ENCODE peak calls at places on chromosomes 2 and 18, in seven cellular contexts. X, F, D, B, I, U and S are unnamed samples.

GRCh38 chr2:38653715-38654494 is 12.0 kb upstream of the GALM start:
- DNase-seq in X (no peak), F (no peak), D (peak), B (no peak), I (no peak), U (no peak), S (no peak)

GRCh38 chr2:227280895-227281294 is 44.2 kb upstream of the MFF start:
- DNase-seq in X (no peak), F (no peak), D (peak), B (no peak), I (no peak), U (peak), S (peak)

GRCh38 chr18:79693561-79694205 is 14.1 kb downstream of the CTDP1 start:
- DNase-seq in X (no peak), F (no peak), D (no peak), B (peak), I (no peak), U (no peak), S (peak)

GRCh38 chr2:120818441-120818920 is 82.8 kb downstream of the GLI2 start:
- DNase-seq in X (no peak), F (no peak), D (peak), B (no peak), I (no peak), U (peak), S (peak)

GRCh38 chr2:154226931-154227330 is 355.2 kb downstream of the GALNT13 start:
- DNase-seq in X (no peak), F (no peak), D (no peak), B (no peak), I (no peak), U (no peak), S (no peak)

GRCh38 chr2:179612591-179613298 is 248.7 kb downstream of the ZNF385B start:
- DNase-seq in X (no peak), F (no peak), D (no peak), B (no peak), I (peak), U (no peak), S (peak)

GRCh38 chr2:178320011-178320410 is 125.7 kb downstream of the OSBPL6 start:
- DNase-seq in X (no peak), F (no peak), D (no peak), B (no peak), I (no peak), U (no peak), S (no peak)

GRCh38 chr18:48891721-48892120 is 59.0 kb downstream of the SMAD7 start:
- DNase-seq in X (no peak), F (no peak), D (no peak), B (no peak), I (no peak), U (no peak), S (no peak)

GRCh38 chr2:119749405-119750066 is 10.2 kb upstream of the PTPN4 start:
- DNase-seq in X (no peak), F (no peak), D (peak), B (no peak), I (no peak), U (no peak), S (no peak)

GRCh38 chr2:241857041-241857541 is 1.6 kb downstream of the PDCD1 start:
- DNase-seq in X (no peak), F (no peak), D (no peak), B (no peak), I (no peak), U (no peak), S (no peak)

GRCh38 chr18:70132999-70133398 is 72.5 kb downstream of the RTTN start:
- DNase-seq in X (no peak), F (no peak), D (peak), B (no peak), I (no peak), U (peak), S (peak)

GRCh38 chr2:64992218-64992617 is 3.0 kb downstream of the SLC1A4 start:
- DNase-seq in X (no peak), F (no peak), D (no peak), B (no peak), I (no peak), U (no peak), S (no peak)

GRCh38 chr2:176251928-176252327 is 17.3 kb upstream of the MTX2 start:
- DNase-seq in X (no peak), F (no peak), D (no peak), B (no peak), I (no peak), U (no peak), S (no peak)

GRCh38 chr2:12918841-12919445 is 202.2 kb downstream of the TRIB2 start:
- DNase-seq in X (no peak), F (no peak), D (peak), B (no peak), I (no peak), U (peak), S (no peak)

GRCh38 chr2:134405641-134406081 is 151.8 kb downstream of the MGAT5 start:
- DNase-seq in X (no peak), F (no peak), D (peak), B (no peak), I (no peak), U (no peak), S (no peak)

GRCh38 chr2:4408311-4408710 is 704.9 kb downstream of the DCDC2C start:
- DNase-seq in X (no peak), F (peak), D (no peak), B (no peak), I (no peak), U (no peak), S (peak)

GRCh38 chr2:8023241-8023640 is 658.6 kb upstream of the ID2 start:
- DNase-seq in X (no peak), F (no peak), D (no peak), B (no peak), I (no peak), U (no peak), S (no peak)

GRCh38 chr2:53381271-53381670 is 386.3 kb upstream of the CHAC2 start:
- DNase-seq in X (no peak), F (no peak), D (no peak), B (no peak), I (no peak), U (no peak), S (no peak)

GRCh38 chr18:56326386-56327072 is 311.9 kb downstream of the TXNL1 start:
- DNase-seq in X (no peak), F (no peak), D (no peak), B (no peak), I (no peak), U (no peak), S (no peak)

GRCh38 chr2:58698610-58699009 is 457.5 kb upstream of the FANCL start:
- DNase-seq in X (no peak), F (no peak), D (no peak), B (no peak), I (no peak), U (no peak), S (no peak)

GRCh38 chr2:8848328-8849100 is 11.1 kb upstream of the KIDINS220 start:
- DNase-seq in X (no peak), F (no peak), D (no peak), B (no peak), I (peak), U (peak), S (no peak)

DNA sequence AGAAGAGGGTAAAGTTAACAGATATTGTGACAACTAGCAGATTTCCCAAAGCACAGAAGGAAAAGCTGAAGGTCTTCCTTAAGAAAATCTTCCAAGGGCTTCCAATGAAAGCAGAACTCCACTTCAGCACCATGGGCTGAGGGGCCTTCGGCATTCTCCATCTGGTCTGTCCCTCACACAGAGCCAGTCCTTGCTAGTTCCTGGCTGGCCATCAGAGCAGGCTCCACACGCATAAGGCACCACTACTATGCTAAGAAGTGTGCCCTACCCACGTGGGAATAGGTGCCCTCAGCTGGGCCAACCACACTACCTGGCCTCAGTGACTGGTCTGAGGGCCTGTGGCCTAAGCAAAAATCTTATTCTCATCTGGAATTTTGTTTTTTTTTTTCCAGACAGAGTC is 73.5 kb downstream of the METTL4 start:
- DNase-seq in X (no peak), F (no peak), D (no peak), B (no peak), I (no peak), U (no peak), S (no peak)
- H4K8ac ChIP-seq in X (no peak), F (no peak), D (no peak), B (no peak), I (no peak), U (no peak), S (no peak)

GRCh38 chr2:188203756-188204155 is 87.9 kb upstream of the GULP1 start:
- DNase-seq in X (no peak), F (no peak), D (no peak), B (no peak), I (no peak), U (no peak), S (no peak)
- H4K8ac ChIP-seq in X (no peak), F (no peak), D (no peak), B (no peak), I (no peak), U (no peak), S (no peak)

DNA sequence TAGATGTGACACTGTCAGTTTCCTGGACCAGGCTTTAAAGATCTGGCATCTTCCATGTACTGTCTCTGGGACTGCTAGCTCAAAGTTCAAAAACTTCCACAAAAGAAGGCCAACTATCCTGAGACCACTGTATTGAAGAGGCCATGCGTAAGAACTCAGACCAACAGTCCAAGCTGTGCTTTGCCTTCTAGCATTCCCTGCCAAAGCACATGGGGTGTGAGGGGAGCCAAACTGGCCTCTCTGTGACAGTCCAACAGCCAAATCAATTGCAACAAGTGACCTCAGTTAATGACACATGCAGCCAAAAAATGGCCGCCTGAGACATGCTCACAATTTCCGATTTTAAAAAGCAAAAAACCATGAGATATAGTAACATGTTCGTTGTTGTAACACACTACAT is 160.3 kb upstream of the CDH19 start:
- DNase-seq in X (no peak), F (no peak), D (no peak), B (no peak), I (no peak), U (no peak), S (no peak)
- H4K8ac ChIP-seq in X (no peak), F (no peak), D (no peak), B (no peak), I (no peak), U (no peak), S (no peak)

GRCh38 chr2:168050377-168050776 is 197.0 kb downstream of the STK39 start:
- DNase-seq in X (no peak), F (no peak), D (no peak), B (peak), I (no peak), U (no peak), S (peak)
- H4K8ac ChIP-seq in X (no peak), F (no peak), D (no peak), B (no peak), I (no peak), U (no peak), S (no peak)

GRCh38 chr2:132429941-132430573 is 13.5 kb downstream of the GPR39 start:
- DNase-seq in X (no peak), F (no peak), D (no peak), B (no peak), I (no peak), U (no peak), S (no peak)

GRCh38 chr2:132429351-132429750 is 12.7 kb downstream of the GPR39 start:
- DNase-seq in X (no peak), F (no peak), D (no peak), B (no peak), I (no peak), U (no peak), S (no peak)

GRCh38 chr2:132426621-132427020 is 10.0 kb downstream of the GPR39 start:
- DNase-seq in X (no peak), F (no peak), D (no peak), B (no peak), I (no peak), U (no peak), S (no peak)

GRCh38 chr2:132426033-132426432 is 9.4 kb downstream of the GPR39 start:
- DNase-seq in X (no peak), F (no peak), D (no peak), B (no peak), I (no peak), U (no peak), S (no peak)

GRCh38 chr2:132430895-132431294 is 14.3 kb downstream of the GPR39 start:
- DNase-seq in X (no peak), F (no peak), D (no peak), B (no peak), I (no peak), U (no peak), S (no peak)
- H4K8ac ChIP-seq in X (no peak), F (no peak), D (no peak), B (no peak), I (no peak), U (no peak), S (no peak)

GRCh38 chr2:149164296-149164695 is 125.8 kb downstream of the LYPD6B start:
- DNase-seq in X (no peak), F (no peak), D (no peak), B (no peak), I (peak), U (no peak), S (no peak)

GRCh38 chr2:149161481-149162225 is 123.2 kb downstream of the LYPD6B start:
- DNase-seq in X (no peak), F (no peak), D (no peak), B (no peak), I (peak), U (peak), S (no peak)

GRCh38 chr2:149167941-149168340 is 129.4 kb downstream of the LYPD6B start:
- DNase-seq in X (no peak), F (no peak), D (no peak), B (no peak), I (no peak), U (no peak), S (no peak)

GRCh38 chr2:149166958-149167810 is 128.7 kb downstream of the LYPD6B start:
- DNase-seq in X (no peak), F (no peak), D (no peak), B (no peak), I (no peak), U (peak), S (no peak)

GRCh38 chr2:149164827-149165226 is 126.3 kb downstream of the LYPD6B start:
- DNase-seq in X (no peak), F (no peak), D (no peak), B (no peak), I (no peak), U (no peak), S (no peak)
- H4K8ac ChIP-seq in X (no peak), F (no peak), D (no peak), B (no peak), I (peak), U (no peak), S (no peak)

DNA sequence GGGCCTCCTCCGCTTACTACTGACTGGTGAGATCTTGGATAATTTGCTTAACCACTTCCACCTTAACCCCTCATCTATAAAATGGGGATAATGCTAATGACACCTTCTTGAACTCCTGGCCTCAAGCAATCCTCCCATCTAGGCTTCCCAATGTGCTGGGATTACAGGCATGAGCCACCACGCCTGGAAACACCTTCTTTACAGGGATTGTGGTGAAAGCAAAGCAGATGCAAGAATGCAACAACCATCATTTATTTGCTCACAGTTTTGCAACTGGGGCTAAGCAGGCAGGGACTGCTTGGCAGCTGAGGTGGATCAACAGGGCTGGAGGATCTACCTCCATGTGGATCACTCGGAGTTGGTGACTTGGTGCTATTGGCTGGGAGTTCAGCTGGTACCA is 76.2 kb upstream of the ZNF532 start:
- DNase-seq in X (no peak), F (no peak), D (no peak), B (no peak), I (no peak), U (no peak), S (peak)
- H4K8ac ChIP-seq in X (no peak), F (no peak), D (peak), B (no peak), I (no peak), U (peak), S (no peak)

GRCh38 chr2:156892449-156893335 is 364.8 kb upstream of the GALNT5 start:
- DNase-seq in X (no peak), F (peak), D (peak), B (no peak), I (no peak), U (peak), S (peak)
- H4K8ac ChIP-seq in X (no peak), F (no peak), D (peak), B (no peak), I (no peak), U (no peak), S (no peak)